ENCODE peak calls at places on chromosomes 6 and 20, in five cellular contexts. L, I, R, Q and T are unnamed samples.

GRCh38 chr20:56807118-56807517 is 178.0 kb downstream of the TFAP2C start:
- DNase-seq in I (no peak), R (no peak), L (no peak), Q (no peak), T (no peak)

GRCh38 chr6:107444277-107444676 is 15.1 kb downstream of the PDSS2 start:
- DNase-seq in L (no peak), R (no peak), I (no peak), Q (no peak), T (no peak)

GRCh38 chr6:125340946-125341345 is 39.2 kb upstream of the HDDC2 start:
- DNase-seq in L (no peak), Q (no peak), R (no peak), I (no peak), T (no peak)

GRCh38 chr20:2909953-2910352 is 36.7 kb downstream of the PTPRA start:
- DNase-seq in I (no peak), Q (no peak), L (no peak), R (no peak), T (no peak)

GRCh38 chr6:140079328-140079727 is 704.9 kb upstream of the CITED2 start:
- DNase-seq in I (no peak), Q (peak; percentile 15), L (no peak), R (no peak), T (no peak)

GRCh38 chr20:20143646-20144045 is 91.3 kb downstream of the CFAP61 start:
- DNase-seq in Q (no peak), L (no peak), R (no peak), I (no peak), T (no peak)

GRCh38 chr6:156867121-156867520 is 89.9 kb downstream of the ARID1B start:
- DNase-seq in I (no peak), Q (no peak), L (no peak), R (no peak), T (no peak)

GRCh38 chr20:7420345-7420744 is 519.9 kb downstream of the HAO1 start:
- DNase-seq in I (no peak), L (no peak), R (no peak), Q (no peak), T (no peak)

GRCh38 chr20:18323705-18324104 is 35.4 kb downstream of the ZNF133 start:
- DNase-seq in I (no peak), L (no peak), Q (no peak), R (no peak), T (no peak)

GRCh38 chr6:39227476-39227875 is 1.8 kb downstream of the KCNK5 start:
- DNase-seq in Q (no peak), I (no peak), R (no peak), L (no peak), T (no peak)

GRCh38 chr20:57076951-57077350 is 189.5 kb downstream of the BMP7 start:
- DNase-seq in Q (no peak), L (no peak), R (no peak), I (no peak), T (no peak)

GRCh38 chr6:24799541-24799915 is 811 bp upstream of the ARMH2 start:
- DNase-seq in Q (no peak), I (no peak), R (no peak), L (no peak), T (no peak)

GRCh38 chr6:23841116-23841515 is 284.9 kb upstream of the NRSN1 start:
- DNase-seq in Q (no peak), L (no peak), R (no peak), I (no peak), T (no peak)

GRCh38 chr20:986733-987355 is 15.3 kb downstream of the RSPO4 start:
- DNase-seq in I (no peak), Q (no peak), R (no peak), L (no peak), T (no peak)

GRCh38 chr6:157893238-157893637 is 70.2 kb downstream of the SNX9 start:
- DNase-seq in R (no peak), Q (no peak), I (no peak), L (no peak), T (no peak)

GRCh38 chr6:139533573-139534471 is 159.4 kb upstream of the CITED2 start:
- DNase-seq in L (peak; percentile 49), Q (no peak), I (no peak), R (no peak), T (no peak)

GRCh38 chr6:148364056-148364844 is 21.6 kb downstream of the SASH1 start:
- DNase-seq in I (no peak), R (no peak), Q (peak; percentile 45), L (no peak), T (no peak)

GRCh38 chr6:54427396-54427910 is 119.2 kb downstream of the TINAG start:
- DNase-seq in I (no peak), Q (no peak), R (no peak), L (no peak), T (no peak)

GRCh38 chr20:15836634-15837033 is 736.6 kb downstream of the KIF16B start:
- DNase-seq in R (no peak), L (no peak), I (no peak), Q (no peak), T (no peak)

GRCh38 chr6:97563529-97563928 is 280.5 kb upstream of the MMS22L start:
- DNase-seq in I (no peak), L (no peak), Q (no peak), R (no peak), T (no peak)

GRCh38 chr6:5846335-5846734 is 160.4 kb downstream of the NRN1 start:
- DNase-seq in Q (no peak), I (no peak), L (no peak), R (no peak), T (peak; percentile 71)

GRCh38 chr20:10492065-10492464 is 57.0 kb downstream of the SLX4IP start:
- DNase-seq in I (no peak), Q (no peak), L (no peak), R (no peak), T (no peak)

GRCh38 chr6:100968934-100969333 is 87.8 kb upstream of the ASCC3 start:
- DNase-seq in Q (no peak), L (no peak), R (no peak), I (no peak), T (no peak)

GRCh38 chr20:56628015-56628872 is 862 bp upstream of the TFAP2C start:
- DNase-seq in R (peak; percentile 55), Q (peak; percentile 41), L (no peak), I (no peak), T (no peak)

GRCh38 chr6:3451498-3451897 is 5.4 kb downstream of the SLC22A23 start:
- DNase-seq in R (no peak), I (no peak), Q (no peak), L (no peak), T (no peak)

GRCh38 chr20:13105864-13106457 is 97.2 kb downstream of the SPTLC3 start:
- DNase-seq in Q (no peak), L (no peak), R (peak; percentile 26), I (no peak), T (no peak)

GRCh38 chr6:2900221-2900807 is 2.8 kb downstream of the SERPINB9 start:
- DNase-seq in Q (no peak), R (no peak), I (no peak), L (no peak), T (no peak)

GRCh38 chr6:28544211-28544610 is 18.5 kb downstream of the GPX5 start:
- DNase-seq in R (no peak), I (no peak), L (no peak), Q (peak; percentile 45), T (no peak)

GRCh38 chr6:169188051-169188863 is 65.4 kb downstream of the THBS2 start:
- DNase-seq in R (no peak), I (no peak), Q (no peak), L (no peak), T (peak; percentile 81)

GRCh38 chr6:65671922-65672321 is 35.1 kb downstream of the EYS start:
- DNase-seq in I (no peak), L (no peak), Q (peak; percentile 41), R (no peak), T (no peak)

GRCh38 chr6:108630050-108630714 is 69.5 kb downstream of the FOXO3 start:
- DNase-seq in Q (no peak), R (no peak), L (no peak), I (no peak), T (no peak)

GRCh38 chr20:43571771-43572170 is 12.9 kb downstream of the SGK2 start:
- DNase-seq in L (no peak), Q (no peak), R (no peak), I (no peak), T (no peak)

GRCh38 chr20:840858-841567 is 7.5 kb downstream of the FAM110A start:
- DNase-seq in L (peak; percentile 60), Q (peak; percentile 51), R (peak; percentile 43), I (no peak), T (no peak)

GRCh38 chr6:31351734-31352496 is 5.1 kb downstream of the HLA-B start:
- DNase-seq in Q (no peak), I (no peak), R (no peak), L (no peak), T (no peak)

GRCh38 chr6:168542301-168542700 is 101.3 kb downstream of the SMOC2 start:
- DNase-seq in Q (no peak), L (no peak), I (no peak), R (no peak), T (no peak)

GRCh38 chr20:61185181-61185580 is 66.9 kb upstream of the CDH4 start:
- DNase-seq in Q (no peak), I (no peak), R (no peak), L (no peak), T (no peak)

GRCh38 chr20:36468149-36469000 is 72.9 kb upstream of the MYL9 start:
- DNase-seq in L (no peak), R (no peak), I (no peak), Q (no peak), T (no peak)
- H3K4me3 ChIP-seq in L (no peak overlapping the region), R (no peak overlapping the region), I (peak overlapping the region; percentile 23), Q (no peak overlapping the region), T (no peak overlapping the region)

GRCh38 chr20:46715292-46715756 is 5.9 kb downstream of the SLC2A10 start:
- DNase-seq in R (peak; percentile 46), L (no peak), Q (peak; percentile 31), I (no peak), T (peak; percentile 91)
- TF ChIP-seq CTCF in R (no peak), L (no peak), Q (no peak), I (no peak), T (no peak)

DNA sequence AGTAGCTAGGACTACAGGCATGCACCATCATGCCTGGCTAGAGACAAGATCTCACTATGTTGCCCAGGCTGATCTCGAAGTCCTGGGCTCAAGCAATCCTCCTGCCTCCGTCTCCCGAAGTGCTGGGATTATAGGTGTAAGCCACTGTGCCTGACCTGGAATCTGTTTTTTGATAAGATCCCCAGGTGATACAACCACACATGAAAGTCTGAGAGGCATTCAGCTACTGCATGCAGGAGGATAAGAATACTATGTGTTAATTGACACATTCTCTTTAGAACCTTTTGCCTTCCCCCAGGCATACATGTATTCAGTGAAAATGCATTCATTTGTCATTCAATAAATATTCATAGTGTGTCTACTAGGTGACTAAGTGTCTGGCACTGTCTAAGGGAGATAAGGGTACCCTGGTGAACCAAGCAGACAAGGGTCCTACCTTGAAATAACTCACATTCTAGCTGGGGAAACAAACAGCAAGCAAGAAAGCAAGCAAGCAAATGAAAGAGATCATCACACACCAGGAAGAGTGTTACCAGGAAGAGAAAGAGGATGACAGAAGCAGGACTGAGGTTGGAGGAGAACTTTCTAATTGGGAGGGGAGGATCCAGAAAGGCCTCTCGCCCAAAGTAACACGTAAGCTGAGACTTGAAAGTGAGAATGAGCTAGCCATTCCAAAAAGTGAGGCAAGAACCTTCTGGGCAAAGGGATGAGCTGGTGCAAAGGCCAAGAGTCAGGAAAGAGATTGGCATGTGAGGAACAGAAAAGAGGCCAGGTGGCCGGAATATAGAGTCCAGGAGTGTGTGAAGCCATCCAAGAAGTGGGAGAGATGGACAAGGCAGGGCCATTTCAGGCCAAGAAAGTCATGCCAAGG is 6.5 kb downstream of the GFOD1 start:
- DNase-seq in R (no peak), I (no peak), Q (peak; percentile 76), L (no peak), T (no peak)
- H3K4me1 ChIP-seq in R (peaks cover 34% of the 10 kb centered on the region), I (peaks cover 43% of the 10 kb centered on the region), Q (peaks cover 42% of the 10 kb centered on the region), L (peaks cover 15% of the 10 kb centered on the region), T (peaks cover 39% of the 10 kb centered on the region)

GRCh38 chr20:23159923-23160445 is 73.9 kb upstream of the CD93 start:
- DNase-seq in I (no peak), R (no peak), Q (no peak), L (no peak), T (no peak)
- H3K4me3 ChIP-seq in I (no peak overlapping the region), R (no peak overlapping the region), Q (no peak overlapping the region), L (no peak overlapping the region), T (no peak overlapping the region)